ENCODE peak calls at places on chromosomes 1 and 21, in nine cellular contexts. Z is PC-3, K is GM23248, G is aorta, A is neural progenitor cell, Y is left lung, W is uterus, H is upper lobe of right lung, J is stomach. B is an unnamed sample.

GRCh38 chr1:20620005-20620404 is 13.3 kb upstream of the PINK1 start:
- DNase-seq in W (no peak), J (no peak), Y (no peak), H (no peak), A (no peak), Z (no peak), K (no peak), G (no peak), B (no peak)

GRCh38 chr1:182281541-182281940 is 110.0 kb downstream of the GLUL start:
- DNase-seq in Z (no peak), K (peak; percentile 50), J (no peak), G (no peak), W (no peak), A (no peak), Y (no peak), H (no peak), B (peak; percentile 22)

GRCh38 chr1:59290173-59290954 is 6.5 kb upstream of the FGGY start:
- DNase-seq in J (peak; percentile 57), K (peak; percentile 41), W (no peak), Z (peak; percentile 81), G (peak; percentile 56), Y (no peak), H (peak; percentile 71), A (peak; percentile 66), B (no peak)

GRCh38 chr1:3510136-3510955 is 55.9 kb downstream of the ARHGEF16 start:
- DNase-seq in K (no peak), W (no peak), H (no peak), J (no peak), A (no peak), Z (no peak), Y (no peak), G (no peak), B (no peak)

GRCh38 chr1:245859510-245860114 is 647.5 kb downstream of the SMYD3 start:
- DNase-seq in K (peak; percentile 77), J (no peak), W (no peak), H (no peak), Z (peak; percentile 92), A (no peak), Y (no peak), G (no peak), B (no peak)

GRCh38 chr1:89274431-89274857 is 1.8 kb upstream of the GBP5 start:
- DNase-seq in W (no peak), J (no peak), A (no peak), Y (no peak), K (peak; percentile 87), G (no peak), H (no peak), Z (peak; percentile 49), B (no peak)

GRCh38 chr1:80214888-80215540 is 1208.5 kb upstream of the ADGRL4 start:
- DNase-seq in W (no peak), Y (no peak), H (no peak), K (no peak), A (no peak), G (no peak), J (no peak), Z (no peak), B (no peak)

GRCh38 chr1:233993651-233994050 is 89.2 kb downstream of the SLC35F3 start:
- DNase-seq in G (no peak), Z (peak; percentile 99), K (no peak), H (no peak), Y (no peak), J (no peak), W (no peak), A (no peak), B (no peak)

GRCh38 chr1:103084176-103084575 is 24.1 kb downstream of the COL11A1 start:
- DNase-seq in H (no peak), K (no peak), J (no peak), W (no peak), Z (no peak), A (no peak), Y (no peak), G (no peak), B (no peak)

GRCh38 chr1:230584660-230585059 is 57.6 kb upstream of the COG2 start:
- DNase-seq in J (no peak), H (no peak), W (no peak), G (no peak), K (no peak), Z (no peak), Y (no peak), A (no peak), B (no peak)

GRCh38 chr1:192311281-192311680 is 5.5 kb upstream of the RGS21 start:
- DNase-seq in K (peak; percentile 5), Z (peak; percentile 34), J (no peak), W (no peak), H (no peak), Y (no peak), G (no peak), A (no peak), B (no peak)

GRCh38 chr21:22711636-22712035 is 1713.4 kb downstream of the NCAM2 start:
- DNase-seq in G (no peak), H (no peak), Z (peak; percentile 14), K (no peak), W (no peak), Y (no peak), J (no peak), A (no peak), B (no peak)

GRCh38 chr1:236016083-236016482 is 48.8 kb downstream of the NID1 start:
- DNase-seq in A (no peak), W (peak; percentile 85), J (no peak), K (peak; percentile 28), Z (no peak), Y (no peak), H (no peak), G (no peak), B (peak; percentile 78)

GRCh38 chr1:236951672-236952071 is 52.6 kb downstream of the MT1HL1 start:
- DNase-seq in W (no peak), J (no peak), H (no peak), Z (no peak), Y (no peak), G (no peak), A (peak; percentile 29), K (no peak), B (no peak)

GRCh38 chr21:38699048-38699447 is 106.7 kb upstream of the ETS2 start:
- DNase-seq in H (no peak), Y (no peak), W (no peak), G (no peak), K (peak; percentile 11), A (peak; percentile 15), J (no peak), Z (no peak), B (no peak)

GRCh38 chr1:22074803-22075202 is 22.3 kb downstream of the CDC42 start:
- DNase-seq in H (no peak), Y (no peak), Z (no peak), A (no peak), W (no peak), G (no peak), K (no peak), J (no peak), B (no peak)

GRCh38 chr1:33256335-33256700 is at the start of gene ZNF362:
- DNase-seq in G (peak; percentile 79), K (peak; percentile 86), Z (peak; percentile 59), W (peak; percentile 61), Y (peak; percentile 91), A (peak; percentile 86), H (peak; percentile 86), J (peak; percentile 71), B (peak; percentile 65)

GRCh38 chr1:7528386-7529031 is 242.6 kb upstream of the VAMP3 start:
- DNase-seq in J (no peak), G (no peak), H (no peak), Z (no peak), W (no peak), Y (no peak), K (peak; percentile 50), A (no peak), B (no peak)

GRCh38 chr1:217244946-217245345 is 385.9 kb downstream of the GPATCH2 start:
- DNase-seq in H (no peak), Y (no peak), G (no peak), J (no peak), W (no peak), K (no peak), A (no peak), Z (peak; percentile 14), B (no peak)

GRCh38 chr1:206705744-206706297 is 21.1 kb downstream of the MAPKAPK2 start:
- DNase-seq in Z (no peak), G (peak; percentile 54), J (no peak), H (no peak), A (no peak), W (no peak), Y (no peak), K (peak; percentile 50), B (no peak)

GRCh38 chr1:68497358-68497698 is 446 bp upstream of the DEPDC1 start:
- DNase-seq in K (no peak), Y (no peak), G (no peak), J (no peak), W (no peak), Z (no peak), A (no peak), H (no peak), B (no peak)
- H3K27ac ChIP-seq in K (no peak overlapping the region), Y (no peak overlapping the region), G (no peak overlapping the region), J (no peak overlapping the region), W (peak overlapping the region; percentile 47), Z (no peak overlapping the region), A (no peak overlapping the region), H (no peak overlapping the region), B (peak overlapping the region; percentile 45)

GRCh38 chr1:183653876-183654451 is 848 bp upstream of the APOBEC4 start:
- DNase-seq in G (no peak), A (no peak), Y (no peak), W (no peak), H (no peak), Z (no peak), J (no peak), K (no peak), B (no peak)
- H3K27ac ChIP-seq in G (no peak overlapping the region), A (no peak overlapping the region), Y (no peak overlapping the region), W (no peak overlapping the region), H (no peak overlapping the region), Z (no peak overlapping the region), J (no peak overlapping the region), K (no peak overlapping the region), B (peak overlapping the region; percentile 80)

GRCh38 chr1:36401602-36402517 is 4.2 kb upstream of the LSM10 start:
- DNase-seq in G (no peak), W (no peak), Y (no peak), H (peak; percentile 66), K (no peak), J (no peak), Z (no peak), A (no peak), B (no peak)
- H3K27ac ChIP-seq in G (no peak overlapping the region), W (no peak overlapping the region), Y (peak overlapping the region; percentile 83), H (peak overlapping the region; percentile 65), K (peak overlapping the region; percentile 97), J (no peak overlapping the region), Z (no peak overlapping the region), A (peak overlapping the region; percentile 19), B (peak overlapping the region; percentile 38)

DNA sequence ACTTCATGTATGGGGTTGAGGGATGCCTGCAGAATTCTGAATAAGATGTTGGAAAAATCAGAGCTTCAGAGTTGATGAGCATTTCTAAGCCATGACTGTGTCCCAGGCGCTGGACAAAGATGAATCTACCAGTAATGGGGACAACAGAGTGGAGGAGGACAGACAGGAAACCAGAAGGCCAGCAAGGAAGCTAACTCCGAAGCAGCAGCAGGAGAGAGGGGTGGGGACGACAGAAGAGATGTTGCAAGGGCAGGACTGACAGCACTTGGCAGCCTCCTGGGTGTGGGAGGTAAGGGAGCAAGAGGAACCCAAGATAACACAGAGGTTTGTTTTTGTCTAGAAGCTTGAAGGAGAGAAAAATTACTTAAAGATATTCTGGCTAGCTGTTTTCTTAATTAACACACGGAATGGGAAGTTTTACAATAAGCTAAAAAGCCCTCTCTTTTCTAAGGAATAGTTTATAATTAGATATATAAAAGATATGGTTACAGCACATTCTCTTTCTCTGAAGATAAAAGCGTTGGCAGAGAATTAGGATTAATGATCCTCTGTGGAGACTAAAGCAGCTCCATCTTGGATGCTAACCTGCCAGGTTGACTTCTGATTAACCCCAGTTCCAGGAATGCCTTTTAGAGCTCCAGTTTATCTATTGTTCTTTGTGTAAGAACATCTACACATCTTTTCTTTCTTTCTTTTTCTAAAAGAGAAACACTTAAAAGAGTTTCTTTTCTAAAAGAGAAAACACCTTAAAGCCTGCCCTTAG is 92.7 kb downstream of the TENT5C start:
- DNase-seq in G (peak; percentile 65), Z (no peak), K (peak; percentile 60), A (no peak), W (peak; percentile 82), J (no peak), Y (no peak), H (no peak), B (peak; percentile 47)
- H3K27ac ChIP-seq in G (no peak overlapping the region), Z (no peak overlapping the region), K (peak overlapping the region; percentile 99), A (no peak overlapping the region), W (peak overlapping the region; percentile 55), J (no peak overlapping the region), Y (no peak overlapping the region), H (no peak overlapping the region), B (no peak overlapping the region)

B was measured in left ventricle myocardium inferior.